ENCODE peak calls at places on chromosomes 6 and 20, in seven cellular contexts. F is breast epithelium, X is KBM-7, B is Calu3, H is EH, V is choroid plexus epithelial cell, N is sigmoid colon. M is an unnamed sample.

GRCh38 chr6:85193339-85193738 is 256.5 kb upstream of the NT5E start:
- DNase-seq in F (no peak), H (no peak), B (no peak), X (no peak), N (no peak), V (no peak), M (no peak)

GRCh38 chr6:124994648-124995047 is 32.4 kb downstream of the RNF217 start:
- DNase-seq in H (no peak), F (no peak), N (no peak), V (no peak), X (no peak), B (no peak), M (no peak)

GRCh38 chr20:15364781-15365180 is 1027.4 kb upstream of the FLRT3 start:
- DNase-seq in B (no peak), X (no peak), V (no peak), F (no peak), N (no peak), H (no peak), M (no peak)

GRCh38 chr6:25769983-25770382 is 15.4 kb downstream of the SLC17A4 start:
- DNase-seq in F (peak), B (peak), H (peak), X (no peak), V (no peak), N (no peak), M (no peak)

GRCh38 chr6:138944412-138944811 is 43.6 kb downstream of the REPS1 start:
- DNase-seq in H (peak), B (peak), V (peak), N (no peak), X (no peak), F (no peak), M (peak)

GRCh38 chr20:20461526-20461925 is 93.6 kb downstream of the INSM1 start:
- DNase-seq in X (no peak), F (no peak), B (no peak), N (no peak), H (no peak), V (no peak), M (no peak)

GRCh38 chr6:29845405-29846006 is 17.9 kb downstream of the HLA-G start:
- DNase-seq in X (no peak), N (no peak), H (no peak), B (peak), F (no peak), V (no peak), M (no peak)

GRCh38 chr20:5535211-5535756 is 214.9 kb upstream of the SHLD1 start:
- DNase-seq in H (peak), F (no peak), X (peak), V (peak), N (no peak), B (no peak), M (peak)

GRCh38 chr6:11197175-11197535 is 35.3 kb downstream of the NEDD9 start:
- DNase-seq in X (no peak), N (no peak), B (no peak), V (peak), H (peak), F (no peak), M (no peak)

GRCh38 chr6:163417595-163417994 is 3.1 kb downstream of the QKI start:
- DNase-seq in B (no peak), N (no peak), X (peak), H (no peak), V (no peak), F (no peak), M (peak)

GRCh38 chr20:41398408-41398807 is 31.8 kb upstream of the EMILIN3 start:
- DNase-seq in F (no peak), H (no peak), N (peak), B (no peak), X (no peak), V (no peak), M (no peak)

GRCh38 chr6:89433637-89434499 is 916 bp downstream of the ANKRD6 start:
- DNase-seq in V (no peak), N (no peak), B (peak), H (no peak), X (peak), F (peak), M (peak)

GRCh38 chr6:136085370-136086115 is 164.6 kb downstream of the MTFR2 start:
- DNase-seq in V (peak), B (no peak), H (peak), X (no peak), F (no peak), N (no peak), M (no peak)

GRCh38 chr6:129307845-129308244 is 402.1 kb downstream of the ARHGAP18 start:
- DNase-seq in F (no peak), H (no peak), N (no peak), V (no peak), B (no peak), X (no peak), M (no peak)

GRCh38 chr6:31614075-31614619 is 887 bp upstream of the AIF1 start:
- DNase-seq in V (no peak), N (no peak), F (no peak), B (no peak), H (no peak), X (no peak), M (no peak)

GRCh38 chr6:133428299-133428698 is 187.1 kb downstream of the EYA4 start:
- DNase-seq in V (no peak), N (no peak), X (no peak), F (no peak), B (peak), H (no peak), M (no peak)

M was measured in OCI-M1.